ENCODE peak calls at places on chromosomes 6 and 20, in five cellular contexts. N is fibroblast of the conjunctiva; J is iPS-NIHi11; Y is activated naive CD4-positive, alpha-beta T cell treated with anti-CD3 and anti-CD28 coated beads, Interleukin-2, amount 10 ng/mL, durations not matched to agents 7 days and 5 days; K is AG10803. E is an unnamed sample.

GRCh38 chr20:23145281-23145700 is 59.2 kb upstream of the CD93 start:
- DNase-seq in N (peak; percentile 86), J (no peak), Y (peak; percentile 10), K (peak; percentile 77), E (no peak)

GRCh38 chr6:22302828-22303227 is 6.0 kb upstream of the PRL start:
- DNase-seq in N (no peak), J (no peak), Y (no peak), K (peak; percentile 59), E (no peak)

GRCh38 chr6:51995214-51995735 is 92.1 kb downstream of the PKHD1 start:
- DNase-seq in N (no peak), J (no peak), Y (no peak), K (no peak), E (no peak)

GRCh38 chr20:19688031-19688806 is 69.8 kb upstream of the RIN2 start:
- DNase-seq in N (peak; percentile 74), J (peak; percentile 72), Y (no peak), K (peak; percentile 95), E (no peak)

GRCh38 chr20:50116368-50116999 is 3.5 kb upstream of the UBE2V1 start:
- DNase-seq in N (no peak), J (no peak), Y (no peak), K (no peak), E (no peak)

GRCh38 chr6:11868392-11868791 is 89.8 kb upstream of the ADTRP start:
- DNase-seq in N (no peak), J (no peak), Y (no peak), K (no peak), E (no peak)

GRCh38 chr20:19673575-19673974 is 84.5 kb upstream of the RIN2 start:
- DNase-seq in N (no peak), J (no peak), Y (no peak), K (no peak), E (no peak)

GRCh38 chr6:33008944-33009861 is at the start of gene HLA-DOA:
- DNase-seq in N (no peak), J (peak; percentile 89), Y (peak; percentile 46), K (no peak), E (no peak)

GRCh38 chr6:148179786-148180185 is 162.9 kb upstream of the SASH1 start:
- DNase-seq in N (no peak), J (peak; percentile 38), Y (no peak), K (peak; percentile 20), E (peak; percentile 43)

GRCh38 chr20:52379723-52380336 is 188.3 kb upstream of the ZFP64 start:
- DNase-seq in N (no peak), J (peak; percentile 66), Y (peak; percentile 39), K (peak; percentile 15), E (no peak)

GRCh38 chr6:14765753-14766152 is 480.1 kb upstream of the JARID2 start:
- DNase-seq in N (no peak), J (no peak), Y (no peak), K (no peak), E (no peak)

E was measured in NCI-H774.